ENCODE peak calls at places on chromosomes 13 and 19, in seven cellular contexts. One of them, this sample, is unnamed.

GRCh38 chr19:42480335-42481095 is 37.8 kb upstream of the CXCL17 start:
- DNase-seq in fibroblast of lung: peak; percentile 18
- DNase-seq in ascending aorta: no peak
- DNase-seq in mammary epithelial cell: no peak
- DNase-seq in upper lobe of right lung: no peak
- DNase-seq in pancreas: no peak
- DNase-seq in uterus: no peak
- DNase-seq in this sample: no peak

GRCh38 chr13:79447741-79448140 is 33.2 kb upstream of the NDFIP2 start:
- DNase-seq in fibroblast of lung: no peak
- DNase-seq in ascending aorta: no peak
- DNase-seq in mammary epithelial cell: no peak
- DNase-seq in upper lobe of right lung: no peak
- DNase-seq in pancreas: no peak
- DNase-seq in uterus: no peak
- DNase-seq in this sample: no peak

GRCh38 chr19:756232-756631 is 5.3 kb downstream of the MISP start:
- DNase-seq in fibroblast of lung: peak; percentile 36
- DNase-seq in ascending aorta: no peak
- DNase-seq in mammary epithelial cell: peak; percentile 60
- DNase-seq in upper lobe of right lung: no peak
- DNase-seq in pancreas: no peak
- DNase-seq in uterus: no peak
- DNase-seq in this sample: peak; percentile 43

GRCh38 chr13:23443878-23444277 is 10.4 kb upstream of the SACS start:
- DNase-seq in fibroblast of lung: no peak
- DNase-seq in ascending aorta: no peak
- DNase-seq in mammary epithelial cell: no peak
- DNase-seq in upper lobe of right lung: no peak
- DNase-seq in pancreas: no peak
- DNase-seq in uterus: no peak
- DNase-seq in this sample: no peak

GRCh38 chr19:35715981-35716734 is 1.6 kb upstream of the KMT2B start:
- DNase-seq in fibroblast of lung: no peak
- DNase-seq in ascending aorta: peak; percentile 63
- DNase-seq in mammary epithelial cell: no peak
- DNase-seq in upper lobe of right lung: peak; percentile 88
- DNase-seq in pancreas: peak; percentile 85
- DNase-seq in uterus: peak; percentile 30
- DNase-seq in this sample: peak; percentile 30

GRCh38 chr13:44243198-44243852 is 130.3 kb upstream of the SERP2 start:
- DNase-seq in fibroblast of lung: peak; percentile 87
- DNase-seq in ascending aorta: no peak
- DNase-seq in mammary epithelial cell: peak; percentile 78
- DNase-seq in upper lobe of right lung: no peak
- DNase-seq in pancreas: no peak
- DNase-seq in uterus: peak; percentile 61
- DNase-seq in this sample: peak; percentile 96

GRCh38 chr13:38582133-38582532 is 104.7 kb upstream of the FREM2 start:
- DNase-seq in fibroblast of lung: peak; percentile 44
- DNase-seq in ascending aorta: no peak
- DNase-seq in mammary epithelial cell: peak; percentile 44
- DNase-seq in upper lobe of right lung: no peak
- DNase-seq in pancreas: no peak
- DNase-seq in uterus: no peak
- DNase-seq in this sample: peak; percentile 25

GRCh38 chr13:81171065-81171647 is 830.2 kb upstream of the SPRY2 start:
- DNase-seq in fibroblast of lung: peak; percentile 34
- DNase-seq in ascending aorta: no peak
- DNase-seq in mammary epithelial cell: peak; percentile 3
- DNase-seq in upper lobe of right lung: no peak
- DNase-seq in pancreas: no peak
- DNase-seq in uterus: no peak
- DNase-seq in this sample: no peak

GRCh38 chr19:21603431-21604153 is 98.2 kb downstream of the ZNF429 start:
- DNase-seq in fibroblast of lung: no peak
- DNase-seq in ascending aorta: no peak
- DNase-seq in mammary epithelial cell: peak; percentile 8
- DNase-seq in upper lobe of right lung: no peak
- DNase-seq in pancreas: no peak
- DNase-seq in uterus: no peak
- DNase-seq in this sample: no peak

GRCh38 chr19:38506723-38507550 is 73.4 kb downstream of the RYR1 start:
- DNase-seq in fibroblast of lung: no peak
- DNase-seq in ascending aorta: peak; percentile 87
- DNase-seq in mammary epithelial cell: peak; percentile 90
- DNase-seq in upper lobe of right lung: peak; percentile 91
- DNase-seq in pancreas: no peak
- DNase-seq in uterus: peak; percentile 81
- DNase-seq in this sample: no peak

GRCh38 chr19:40803857-40804782 is 5.1 kb downstream of the EGLN2 start:
- DNase-seq in fibroblast of lung: no peak
- DNase-seq in ascending aorta: no peak
- DNase-seq in mammary epithelial cell: no peak
- DNase-seq in upper lobe of right lung: peak; percentile 89
- DNase-seq in pancreas: no peak
- DNase-seq in uterus: peak; percentile 51
- DNase-seq in this sample: no peak

GRCh38 chr13:22812793-22813192 is 368.0 kb upstream of the SGCG start:
- DNase-seq in fibroblast of lung: no peak
- DNase-seq in ascending aorta: no peak
- DNase-seq in mammary epithelial cell: no peak
- DNase-seq in upper lobe of right lung: no peak
- DNase-seq in pancreas: no peak
- DNase-seq in uterus: no peak
- DNase-seq in this sample: no peak

GRCh38 chr19:42267644-42268141 is 1.4 kb upstream of the CIC start:
- DNase-seq in fibroblast of lung: no peak
- DNase-seq in ascending aorta: no peak
- DNase-seq in mammary epithelial cell: no peak
- DNase-seq in upper lobe of right lung: no peak
- DNase-seq in pancreas: no peak
- DNase-seq in uterus: peak; percentile 27
- DNase-seq in this sample: no peak

GRCh38 chr13:30884543-30884942 is 21.5 kb upstream of the MEDAG start:
- DNase-seq in fibroblast of lung: no peak
- DNase-seq in ascending aorta: no peak
- DNase-seq in mammary epithelial cell: no peak
- DNase-seq in upper lobe of right lung: no peak
- DNase-seq in pancreas: no peak
- DNase-seq in uterus: no peak
- DNase-seq in this sample: no peak

GRCh38 chr19:1487576-1488281 is 2.4 kb downstream of the PCSK4 start:
- DNase-seq in fibroblast of lung: no peak
- DNase-seq in ascending aorta: no peak
- DNase-seq in mammary epithelial cell: no peak
- DNase-seq in upper lobe of right lung: peak; percentile 68
- DNase-seq in pancreas: no peak
- DNase-seq in uterus: no peak
- DNase-seq in this sample: no peak

GRCh38 chr19:14821958-14822357 is 13.0 kb downstream of the OR7A5 start:
- DNase-seq in fibroblast of lung: no peak
- DNase-seq in ascending aorta: no peak
- DNase-seq in mammary epithelial cell: no peak
- DNase-seq in upper lobe of right lung: no peak
- DNase-seq in pancreas: no peak
- DNase-seq in uterus: no peak
- DNase-seq in this sample: no peak

GRCh38 chr19:11361037-11361770 is 6.0 kb downstream of the PLPPR2 start:
- DNase-seq in fibroblast of lung: no peak
- DNase-seq in ascending aorta: no peak
- DNase-seq in mammary epithelial cell: no peak
- DNase-seq in upper lobe of right lung: peak; percentile 88
- DNase-seq in pancreas: no peak
- DNase-seq in uterus: no peak
- DNase-seq in this sample: no peak

GRCh38 chr19:13129384-13129783 is 11.3 kb downstream of the NACC1 start:
- DNase-seq in fibroblast of lung: no peak
- DNase-seq in ascending aorta: no peak
- DNase-seq in mammary epithelial cell: no peak
- DNase-seq in upper lobe of right lung: no peak
- DNase-seq in pancreas: no peak
- DNase-seq in uterus: no peak
- DNase-seq in this sample: no peak

GRCh38 chr19:13127051-13127450 is 9.0 kb downstream of the NACC1 start:
- DNase-seq in fibroblast of lung: peak; percentile 47
- DNase-seq in ascending aorta: no peak
- DNase-seq in mammary epithelial cell: no peak
- DNase-seq in upper lobe of right lung: no peak
- DNase-seq in pancreas: no peak
- DNase-seq in uterus: no peak
- DNase-seq in this sample: no peak

GRCh38 chr19:13127811-13128575 is 9.9 kb downstream of the NACC1 start:
- DNase-seq in fibroblast of lung: no peak
- DNase-seq in ascending aorta: no peak
- DNase-seq in mammary epithelial cell: no peak
- DNase-seq in upper lobe of right lung: no peak
- DNase-seq in pancreas: no peak
- DNase-seq in uterus: no peak
- DNase-seq in this sample: no peak

GRCh38 chr19:13130886-13131490 is 12.9 kb downstream of the NACC1 start:
- DNase-seq in fibroblast of lung: no peak
- DNase-seq in ascending aorta: no peak
- DNase-seq in mammary epithelial cell: no peak
- DNase-seq in upper lobe of right lung: no peak
- DNase-seq in pancreas: no peak
- DNase-seq in uterus: no peak
- DNase-seq in this sample: no peak

GRCh38 chr19:13128583-13128982 is 10.5 kb downstream of the NACC1 start:
- DNase-seq in fibroblast of lung: no peak
- DNase-seq in ascending aorta: no peak
- DNase-seq in mammary epithelial cell: no peak
- DNase-seq in upper lobe of right lung: no peak
- DNase-seq in pancreas: no peak
- DNase-seq in uterus: no peak
- DNase-seq in this sample: no peak
- H3K36me3 ChIP-seq in fibroblast of lung: peaks cover 2% of the 10 kb centered on the region
- H3K36me3 ChIP-seq in ascending aorta: no peaks in the 10 kb centered on the region
- H3K36me3 ChIP-seq in mammary epithelial cell: peaks cover 7% of the 10 kb centered on the region
- H3K36me3 ChIP-seq in upper lobe of right lung: peaks cover 5% of the 10 kb centered on the region
- H3K36me3 ChIP-seq in pancreas: no peaks in the 10 kb centered on the region
- H3K36me3 ChIP-seq in uterus: no peaks in the 10 kb centered on the region
- H3K36me3 ChIP-seq in this sample: peaks cover 4% of the 10 kb centered on the region

GRCh38 chr19:19656451-19657396 is 6.8 kb downstream of the ATP13A1 start:
- DNase-seq in fibroblast of lung: no peak
- DNase-seq in ascending aorta: no peak
- DNase-seq in mammary epithelial cell: no peak
- DNase-seq in upper lobe of right lung: no peak
- DNase-seq in pancreas: no peak
- DNase-seq in uterus: no peak
- DNase-seq in this sample: no peak
- H3K36me3 ChIP-seq in fibroblast of lung: peaks cover 46% of the 10 kb centered on the region
- H3K36me3 ChIP-seq in ascending aorta: peaks cover 75% of the 10 kb centered on the region
- H3K36me3 ChIP-seq in mammary epithelial cell: peaks cover 26% of the 10 kb centered on the region
- H3K36me3 ChIP-seq in upper lobe of right lung: peaks cover 83% of the 10 kb centered on the region
- H3K36me3 ChIP-seq in pancreas: peaks cover 13% of the 10 kb centered on the region
- H3K36me3 ChIP-seq in uterus: no peaks in the 10 kb centered on the region
- H3K36me3 ChIP-seq in this sample: peaks cover 28% of the 10 kb centered on the region

GRCh38 chr19:46722004-46722380 is 5.1 kb upstream of the PRKD2 start:
- DNase-seq in fibroblast of lung: no peak
- DNase-seq in ascending aorta: no peak
- DNase-seq in mammary epithelial cell: peak; percentile 61
- DNase-seq in upper lobe of right lung: no peak
- DNase-seq in pancreas: no peak
- DNase-seq in uterus: no peak
- DNase-seq in this sample: no peak

GRCh38 chr19:46719629-46720515 is 3.0 kb upstream of the PRKD2 start:
- DNase-seq in fibroblast of lung: no peak
- DNase-seq in ascending aorta: no peak
- DNase-seq in mammary epithelial cell: no peak
- DNase-seq in upper lobe of right lung: no peak
- DNase-seq in pancreas: no peak
- DNase-seq in uterus: no peak
- DNase-seq in this sample: no peak

GRCh38 chr19:46720516-46721239 is 3.8 kb upstream of the PRKD2 start:
- DNase-seq in fibroblast of lung: no peak
- DNase-seq in ascending aorta: no peak
- DNase-seq in mammary epithelial cell: no peak
- DNase-seq in upper lobe of right lung: peak; percentile 46
- DNase-seq in pancreas: no peak
- DNase-seq in uterus: no peak
- DNase-seq in this sample: no peak

GRCh38 chr19:46722421-46723022 is 5.6 kb upstream of the PRKD2 start:
- DNase-seq in fibroblast of lung: no peak
- DNase-seq in ascending aorta: no peak
- DNase-seq in mammary epithelial cell: no peak
- DNase-seq in upper lobe of right lung: peak; percentile 55
- DNase-seq in pancreas: no peak
- DNase-seq in uterus: no peak
- DNase-seq in this sample: no peak

DNA sequence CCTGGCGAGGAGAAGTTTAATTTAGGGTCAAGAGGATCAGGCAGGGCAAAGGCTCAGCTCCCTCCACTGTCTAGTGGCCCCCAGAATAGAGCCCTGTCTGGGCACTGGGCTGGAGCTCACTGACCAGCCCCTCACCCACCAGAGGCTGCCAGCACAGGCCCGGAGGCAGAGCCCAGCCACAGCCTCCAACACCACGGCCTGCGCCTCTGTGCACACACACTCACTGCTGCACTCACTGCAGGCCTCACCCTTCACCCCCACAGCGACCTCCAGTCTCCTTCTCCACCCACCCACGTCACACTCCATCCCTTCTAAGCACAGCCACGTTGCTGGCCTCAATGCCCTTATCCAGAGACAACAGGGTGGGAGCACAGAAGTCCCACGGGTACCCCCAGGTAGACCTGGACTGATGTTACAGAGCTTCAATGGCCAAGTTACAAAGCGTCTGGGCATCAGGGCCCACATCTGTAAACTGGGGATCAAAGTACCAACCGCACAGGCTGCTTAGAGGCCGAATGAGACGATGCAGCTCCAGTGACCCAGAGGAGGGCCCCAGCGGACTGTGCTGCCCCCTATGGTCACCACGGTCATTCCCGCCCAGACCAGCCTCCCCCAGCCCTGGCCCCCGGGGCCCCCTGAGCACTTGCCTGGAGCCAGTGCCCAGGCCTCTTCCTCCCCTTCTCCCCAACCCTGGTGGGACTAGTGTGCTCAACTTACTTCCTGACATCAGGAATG is 4.5 kb upstream of the PRKD2 start:
- DNase-seq in fibroblast of lung: no peak
- DNase-seq in ascending aorta: no peak
- DNase-seq in mammary epithelial cell: no peak
- DNase-seq in upper lobe of right lung: peak; percentile 49
- DNase-seq in pancreas: no peak
- DNase-seq in uterus: no peak
- DNase-seq in this sample: no peak
- H3K36me3 ChIP-seq in fibroblast of lung: peaks cover 39% of the 10 kb centered on the region
- H3K36me3 ChIP-seq in ascending aorta: peaks cover 66% of the 10 kb centered on the region
- H3K36me3 ChIP-seq in mammary epithelial cell: peaks cover 9% of the 10 kb centered on the region
- H3K36me3 ChIP-seq in upper lobe of right lung: peaks cover 65% of the 10 kb centered on the region
- H3K36me3 ChIP-seq in pancreas: peaks cover 6% of the 10 kb centered on the region
- H3K36me3 ChIP-seq in uterus: no peaks in the 10 kb centered on the region
- H3K36me3 ChIP-seq in this sample: peaks cover 18% of the 10 kb centered on the region

DNA sequence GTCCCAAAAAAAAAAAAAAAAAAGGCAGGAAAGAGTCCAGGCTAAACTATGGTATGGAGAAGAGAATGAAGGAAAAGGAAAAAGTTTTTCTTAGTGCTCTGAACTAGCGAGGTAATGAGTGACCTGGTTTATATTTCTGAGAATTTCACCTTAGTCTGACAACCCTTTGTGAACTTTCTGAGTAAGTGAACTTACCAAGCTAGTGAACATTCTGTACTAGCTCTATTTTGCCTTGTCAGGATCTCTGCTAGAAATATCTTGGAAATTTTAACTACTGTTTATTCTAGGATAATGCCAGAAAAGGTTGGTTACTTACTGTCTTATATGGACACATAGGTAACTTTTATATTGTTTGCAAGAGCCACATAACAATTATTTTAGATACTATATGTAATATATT is 4.4 kb downstream of the TRIM13 start:
- DNase-seq in fibroblast of lung: no peak
- DNase-seq in ascending aorta: no peak
- DNase-seq in mammary epithelial cell: no peak
- DNase-seq in upper lobe of right lung: no peak
- DNase-seq in pancreas: no peak
- DNase-seq in uterus: no peak
- DNase-seq in this sample: no peak
- H3K36me3 ChIP-seq in fibroblast of lung: peaks cover 2% of the 10 kb centered on the region
- H3K36me3 ChIP-seq in ascending aorta: peaks cover 7% of the 10 kb centered on the region
- H3K36me3 ChIP-seq in mammary epithelial cell: peaks cover 14% of the 10 kb centered on the region
- H3K36me3 ChIP-seq in upper lobe of right lung: peaks cover 55% of the 10 kb centered on the region
- H3K36me3 ChIP-seq in pancreas: no peaks in the 10 kb centered on the region
- H3K36me3 ChIP-seq in uterus: no peaks in the 10 kb centered on the region
- H3K36me3 ChIP-seq in this sample: peaks cover 15% of the 10 kb centered on the region

This sample was measured in astrocyte.